ENCODE peak calls at places on chromosomes 6 and 20, in four cellular contexts. O is tibial nerve; A is NK-92 treated with Interleukin-12 subunit alpha and Interleukin-12 subunit beta, amount 100 ng/mL, for 24 hours; V is NB4. K is an unnamed sample.

GRCh38 chr20:568097-568864 is 24.7 kb upstream of the CSNK2A1 start:
- DNase-seq in O (no peak), A (no peak), V (no peak), K (no peak)

GRCh38 chr6:156832166-156832743 is 55.1 kb downstream of the ARID1B start:
- DNase-seq in O (no peak), A (no peak), V (peak; percentile 32), K (no peak)

GRCh38 chr20:10716855-10717254 is 43.1 kb upstream of the JAG1 start:
- DNase-seq in O (no peak), A (no peak), V (no peak), K (no peak)

GRCh38 chr6:26024651-26025046 is 62.0 kb downstream of the TRIM38 start:
- DNase-seq in O (no peak), A (no peak), V (no peak), K (no peak)

GRCh38 chr20:34369265-34369664 is 6.2 kb downstream of the ITCH start:
- DNase-seq in O (no peak), A (peak; percentile 46), V (no peak), K (no peak)

GRCh38 chr20:53914091-53914860 is 156.1 kb downstream of the BCAS1 start:
- DNase-seq in O (no peak), A (no peak), V (peak; percentile 75), K (peak; percentile 48)

GRCh38 chr6:33029297-33030184 is 20.1 kb upstream of the HLA-DOA start:
- DNase-seq in O (no peak), A (no peak), V (no peak), K (peak; percentile 42)

GRCh38 chr6:38483526-38483925 is 156.2 kb downstream of the BTBD9 start:
- DNase-seq in O (no peak), A (no peak), V (peak; percentile 5), K (no peak)

GRCh38 chr20:61919675-61920365 is 145.9 kb downstream of the TAF4 start:
- DNase-seq in O (no peak), A (no peak), V (no peak), K (no peak)

GRCh38 chr6:149990109-149990671 is 26.4 kb downstream of the ULBP1 start:
- DNase-seq in O (no peak), A (no peak), V (no peak), K (no peak)

GRCh38 chr20:50762435-50763201 is 31.2 kb downstream of the PARD6B start:
- DNase-seq in O (no peak), A (no peak), V (no peak), K (peak; percentile 88)

K was measured in lower leg skin.